ENCODE peak calls at places on chromosomes 3 and 15, in four cellular contexts. R is iris pigment epithelial cell, W is mesenchymal stem cell, U is M059J. T is an unnamed sample.

GRCh38 chr15:41811432-41812195 is 16.3 kb upstream of the JMJD7 start:
- DNase-seq in R (peak), W (peak), U (peak), T (peak)

GRCh38 chr15:66917904-66918448 is 147.4 kb upstream of the SMAD3 start:
- DNase-seq in W (no peak), U (no peak), R (no peak), T (no peak)

GRCh38 chr3:176505878-176506621 is 691.2 kb downstream of the TBL1XR1 start:
- DNase-seq in R (no peak), W (no peak), U (no peak), T (no peak)

GRCh38 chr15:77819271-77819806 is 186.6 kb upstream of the LINGO1 start:
- DNase-seq in U (no peak), W (no peak), R (no peak), T (no peak)

GRCh38 chr3:173911446-173911845 is 513.9 kb downstream of the NLGN1 start:
- DNase-seq in U (peak), W (no peak), R (no peak), T (no peak)

GRCh38 chr3:184485256-184485655 is 76.3 kb upstream of the EPHB3 start:
- DNase-seq in U (no peak), W (no peak), R (no peak), T (no peak)

GRCh38 chr3:11820540-11821041 is 26.1 kb downstream of the TAMM41 start:
- DNase-seq in W (peak), R (peak), U (peak), T (no peak)

GRCh38 chr15:88975891-88976290 is 62.7 kb upstream of the MFGE8 start:
- DNase-seq in U (no peak), R (no peak), W (no peak), T (no peak)